ENCODE peak calls at places on chromosome 12, in five cellular contexts. D is HepG2, B is GM23338, G is GM12878, E is K562. W is an unnamed sample.

GRCh38 chr12:62640910-62641448 is 174.4 kb downstream of the MON2 start:
- DNase-seq in D (no peak), B (no peak), G (peak), E (peak), W (no peak)

GRCh38 chr12:95083938-95084337 is 10.5 kb upstream of the NR2C1 start:
- DNase-seq in D (no peak), B (peak), G (no peak), E (no peak), W (peak)

GRCh38 chr12:27984275-27984674 is 11.7 kb upstream of the PTHLH start:
- DNase-seq in D (no peak), B (no peak), G (no peak), E (peak), W (peak)

GRCh38 chr12:20868277-20868676 is 57.8 kb downstream of the SLCO1B3 start:
- DNase-seq in D (no peak), B (no peak), G (peak), E (no peak), W (no peak)

GRCh38 chr12:22100952-22101748 is 55.1 kb downstream of the CMAS start:
- DNase-seq in D (peak), B (peak), G (peak), E (peak), W (no peak)

GRCh38 chr12:60689137-60689536 is 1093.3 kb downstream of the SLC16A7 start:
- DNase-seq in D (no peak), B (peak), G (no peak), E (peak), W (peak)

GRCh38 chr12:5390174-5390799 is 41.6 kb upstream of the NTF3 start:
- DNase-seq in D (no peak), B (no peak), G (no peak), E (no peak), W (no peak)

GRCh38 chr12:108457006-108457733 is 57.9 kb upstream of the FICD start:
- DNase-seq in D (peak), B (peak), G (peak), E (peak), W (peak)

GRCh38 chr12:51797301-51797700 is 51.2 kb downstream of the FIGNL2 start:
- DNase-seq in D (no peak), B (no peak), G (no peak), E (no peak), W (no peak)

GRCh38 chr12:103269962-103270361 is 225.8 kb downstream of the C12orf42 start:
- DNase-seq in D (no peak), B (no peak), G (no peak), E (no peak), W (no peak)

GRCh38 chr12:120485914-120486881 is 9.7 kb upstream of the DYNLL1 start:
- DNase-seq in D (no peak), B (no peak), G (no peak), E (no peak), W (no peak)

GRCh38 chr12:123150804-123151678 is at the start of gene PITPNM2:
- DNase-seq in D (no peak), B (peak), G (no peak), E (peak), W (peak)

GRCh38 chr12:57477710-57478681 is 1.7 kb downstream of the ARHGAP9 start:
- DNase-seq in D (no peak), B (no peak), G (peak), E (peak), W (no peak)

GRCh38 chr12:78120866-78121590 is 290.3 kb downstream of the NAV3 start:
- DNase-seq in D (no peak), B (no peak), G (no peak), E (no peak), W (peak)

GRCh38 chr12:24948816-24949722 is at the start of gene BCAT1:
- DNase-seq in D (peak), B (peak), G (no peak), E (peak), W (peak)

GRCh38 chr12:79988368-79988767 is 53.5 kb upstream of the PPP1R12A start:
- DNase-seq in D (no peak), B (no peak), G (no peak), E (no peak), W (no peak)

GRCh38 chr12:12387521-12387920 is 30.6 kb downstream of the BORCS5 start:
- DNase-seq in D (no peak), B (no peak), G (no peak), E (peak), W (no peak)

GRCh38 chr12:57715786-57716185 is 21.9 kb downstream of the OS9 start:
- DNase-seq in D (no peak), B (no peak), G (no peak), E (no peak), W (no peak)

GRCh38 chr12:66453111-66453510 is 150.8 kb downstream of the HELB start:
- DNase-seq in D (no peak), B (no peak), G (no peak), E (no peak), W (no peak)

GRCh38 chr12:49825360-49825970 is 2.7 kb downstream of the NCKAP5L start:
- DNase-seq in D (no peak), B (peak), G (no peak), E (peak), W (no peak)

GRCh38 chr12:116406529-116406928 is 129.0 kb upstream of the MED13L start:
- DNase-seq in D (peak), B (peak), G (no peak), E (peak), W (peak)

GRCh38 chr12:112239020-112239419 is 113.7 kb downstream of the TRAFD1 start:
- DNase-seq in D (peak), B (no peak), G (no peak), E (no peak), W (no peak)

GRCh38 chr12:50751921-50752721 is 11.8 kb upstream of the ATF1 start:
- DNase-seq in D (no peak), B (no peak), G (no peak), E (no peak), W (peak)

GRCh38 chr12:1115471-1116242 is 124.6 kb downstream of the ERC1 start:
- DNase-seq in D (no peak), B (no peak), G (no peak), E (no peak), W (no peak)

DNA sequence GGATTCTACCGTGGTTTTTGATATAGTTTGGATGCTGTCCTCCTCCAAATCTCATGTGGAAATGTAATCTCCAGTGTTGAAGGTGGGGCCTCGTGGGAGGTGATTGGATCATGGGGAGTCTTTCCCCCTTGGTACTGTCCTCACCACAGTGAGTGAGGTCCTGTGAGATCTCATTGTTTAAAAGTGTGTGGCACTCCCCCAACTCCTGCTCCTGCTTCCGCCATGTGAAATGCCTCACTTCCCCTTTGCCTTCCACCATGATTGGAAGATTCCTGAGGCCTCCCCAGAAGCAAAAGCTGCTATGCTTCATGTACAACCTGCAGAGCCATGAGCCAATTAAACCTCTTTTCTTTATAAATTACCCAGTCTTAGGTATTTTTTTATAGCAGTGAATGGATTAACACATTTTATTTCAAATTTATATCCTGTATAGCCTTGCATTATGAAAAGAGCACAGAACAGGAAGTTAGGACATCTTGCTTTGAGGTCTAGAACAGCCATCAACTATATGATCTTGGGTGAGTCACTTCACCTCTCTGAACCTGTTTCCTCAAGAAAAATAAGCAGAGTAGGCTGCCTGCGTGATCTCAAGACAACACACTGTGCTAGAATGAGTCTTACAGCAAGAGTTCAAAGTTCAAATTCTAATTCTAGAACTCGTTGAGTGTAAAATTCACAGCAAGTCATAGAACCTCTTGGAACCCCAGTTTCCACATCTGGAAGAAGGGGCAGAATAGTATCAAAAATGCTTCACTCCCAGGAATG is 160.9 kb upstream of the EEA1 start:
- DNase-seq in D (no peak), B (no peak), G (no peak), E (peak), W (peak)
- TF ChIP-seq JUNB in D (no peak), B (no peak), G (no peak), E (no peak), W (peak)

GRCh38 chr12:44574586-44574985 is 301.5 kb downstream of the NELL2 start:
- DNase-seq in D (no peak), B (no peak), G (no peak), E (no peak), W (no peak)
- TF ChIP-seq JUNB in D (no peak), B (no peak), G (no peak), E (no peak), W (no peak)

DNA sequence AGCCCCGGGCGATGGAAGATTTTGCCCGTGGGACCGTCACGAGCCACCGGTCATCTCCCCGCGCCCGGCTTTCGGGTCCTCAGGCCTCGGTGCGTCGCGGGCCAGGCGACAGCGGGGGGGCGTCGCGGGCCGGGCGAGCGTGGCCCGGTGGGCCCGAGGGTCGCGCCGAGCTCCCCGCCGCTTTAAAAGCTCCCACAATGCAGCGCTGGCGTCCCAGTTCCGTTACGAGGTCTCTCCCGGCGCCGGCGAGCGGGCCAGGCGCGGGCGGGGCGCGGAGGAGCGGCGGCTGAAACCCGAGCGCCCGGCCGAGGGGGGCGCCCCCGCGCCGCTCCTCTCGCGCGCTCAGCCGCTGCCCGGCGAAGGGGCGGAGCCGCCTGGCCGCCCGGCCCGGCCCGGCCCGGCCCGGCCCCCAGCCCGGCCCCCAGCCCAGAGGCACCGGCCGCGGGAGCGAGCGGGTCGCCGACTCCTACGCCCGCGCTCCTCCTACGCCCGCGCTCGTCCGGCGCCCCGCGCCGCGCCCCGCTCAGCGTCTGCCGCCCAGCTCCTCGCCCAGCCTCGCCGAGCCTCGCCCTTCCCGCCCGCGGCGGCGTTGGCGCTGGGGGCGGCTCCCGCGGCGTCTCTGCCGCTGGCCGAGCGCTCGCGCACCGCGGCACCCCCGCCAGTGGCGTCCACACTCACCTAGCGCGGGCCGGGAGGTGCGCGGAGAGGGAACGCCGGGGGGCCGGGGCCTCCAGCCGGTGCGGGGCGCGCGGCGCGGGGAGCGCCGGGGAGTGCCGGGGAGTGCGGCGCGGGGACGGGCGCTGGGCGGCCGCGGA is at the start of gene RASSF8:
- DNase-seq in D (peak), B (peak), G (no peak), E (peak), W (peak)
- TF ChIP-seq JUNB in D (no peak), B (no peak), G (no peak), E (no peak), W (no peak)

DNA sequence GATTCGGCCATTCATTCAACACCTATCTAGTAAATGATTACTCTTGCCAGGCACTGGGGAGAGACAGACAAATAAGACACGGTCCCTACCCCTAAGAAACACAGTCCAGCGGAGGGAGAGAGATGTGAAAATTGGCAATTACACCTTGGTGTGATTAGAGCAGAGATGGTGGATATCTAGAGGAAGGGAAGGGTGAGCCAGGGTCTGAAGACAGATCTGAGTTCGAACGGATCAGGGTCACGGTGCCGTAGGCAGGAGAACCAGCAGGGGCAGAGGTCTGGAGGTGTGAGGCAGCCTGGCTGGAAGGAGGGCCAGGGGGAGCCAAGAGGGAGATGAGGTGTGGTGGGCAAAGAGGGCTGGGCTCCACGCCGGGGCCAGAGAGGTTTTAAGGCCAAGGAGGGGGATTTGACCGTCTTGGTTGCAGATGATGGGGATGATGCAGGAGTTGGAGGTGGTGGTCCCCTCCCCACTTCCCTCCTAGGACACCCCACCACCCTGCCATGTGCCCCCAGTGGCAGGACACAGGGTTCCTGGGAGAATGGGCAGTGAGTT is 27.1 kb downstream of the FAM222A start:
- DNase-seq in D (no peak), B (no peak), G (no peak), E (no peak), W (no peak)
- TF ChIP-seq JUNB in D (no peak), B (no peak), G (no peak), E (no peak), W (no peak)

GRCh38 chr12:107079172-107080011 is 14.0 kb downstream of the CRY1 start:
- DNase-seq in D (peak), B (peak), G (no peak), E (peak), W (peak)
- TF ChIP-seq JUNB in D (no peak), B (no peak), G (no peak), E (no peak), W (no peak)

W was measured in A549.